ENCODE peak calls at places on chromosomes 4 and X, in five cellular contexts. R is K562, Y is HepG2, V is H1, L is GM12878. W is an unnamed sample.

GRCh38 chrX:70479970-70480659 is 35.5 kb downstream of the DLG3 start:
- DNase-seq in R (no peak), Y (no peak), V (no peak), L (no peak), W (peak)

GRCh38 chrX:72644946-72645345 is 69.2 kb downstream of the PHKA1 start:
- DNase-seq in R (no peak), Y (no peak), V (no peak), L (no peak), W (no peak)

GRCh38 chr4:171785392-171785791 is 27.8 kb upstream of the GALNTL6 start:
- DNase-seq in R (no peak), Y (no peak), V (no peak), L (no peak), W (no peak)

GRCh38 chr4:165788686-165789463 is 84.2 kb upstream of the TLL1 start:
- DNase-seq in R (no peak), Y (no peak), V (no peak), L (no peak), W (no peak)

GRCh38 chrX:47644557-47645091 is 5.7 kb downstream of the ELK1 start:
- DNase-seq in R (peak), Y (no peak), V (no peak), L (no peak), W (peak)

GRCh38 chr4:174324246-174324645 is 40.5 kb downstream of the CEP44 start:
- DNase-seq in R (no peak), Y (no peak), V (no peak), L (no peak), W (no peak)

GRCh38 chr4:187491959-187492358 is 503.6 kb upstream of the ZFP42 start:
- DNase-seq in R (no peak), Y (no peak), V (no peak), L (no peak), W (no peak)

GRCh38 chrX:154749856-154750255 is 1.0 kb downstream of the GAB3 start:
- DNase-seq in R (peak), Y (no peak), V (no peak), L (no peak), W (no peak)

GRCh38 chrX:139532834-139533233 is 2.3 kb downstream of the F9 start:
- DNase-seq in R (no peak), Y (no peak), V (no peak), L (no peak), W (no peak)

GRCh38 chrX:125628435-125628834 is 308.8 kb downstream of the TEX13C start:
- DNase-seq in R (no peak), Y (no peak), V (no peak), L (no peak), W (peak)

GRCh38 chrX:71619193-71619592 is 882 bp upstream of the CXCR3 start:
- DNase-seq in R (no peak), Y (no peak), V (no peak), L (no peak), W (no peak)

GRCh38 chrX:19991350-19991718 is 473 bp upstream of the BCLAF3 start:
- DNase-seq in R (no peak), Y (no peak), V (no peak), L (no peak), W (no peak)

GRCh38 chr4:20254517-20255250 is 3.0 kb downstream of the SLIT2 start:
- DNase-seq in R (no peak), Y (no peak), V (no peak), L (no peak), W (peak)

GRCh38 chr4:184267673-184268573 is 50.2 kb upstream of the ENPP6 start:
- DNase-seq in R (peak), Y (peak), V (no peak), L (peak), W (no peak)

GRCh38 chrX:109475174-109475891 is 6.6 kb downstream of the GUCY2F start:
- DNase-seq in R (peak), Y (peak), V (peak), L (no peak), W (peak)

GRCh38 chr4:17497890-17498523 is 13.9 kb downstream of the QDPR start:
- DNase-seq in R (no peak), Y (peak), V (no peak), L (no peak), W (no peak)

GRCh38 chr4:17504081-17504480 is 7.8 kb downstream of the QDPR start:
- DNase-seq in R (no peak), Y (no peak), V (no peak), L (no peak), W (no peak)

GRCh38 chr4:17500574-17500973 is 11.3 kb downstream of the QDPR start:
- DNase-seq in R (no peak), Y (no peak), V (no peak), L (no peak), W (no peak)

DNA sequence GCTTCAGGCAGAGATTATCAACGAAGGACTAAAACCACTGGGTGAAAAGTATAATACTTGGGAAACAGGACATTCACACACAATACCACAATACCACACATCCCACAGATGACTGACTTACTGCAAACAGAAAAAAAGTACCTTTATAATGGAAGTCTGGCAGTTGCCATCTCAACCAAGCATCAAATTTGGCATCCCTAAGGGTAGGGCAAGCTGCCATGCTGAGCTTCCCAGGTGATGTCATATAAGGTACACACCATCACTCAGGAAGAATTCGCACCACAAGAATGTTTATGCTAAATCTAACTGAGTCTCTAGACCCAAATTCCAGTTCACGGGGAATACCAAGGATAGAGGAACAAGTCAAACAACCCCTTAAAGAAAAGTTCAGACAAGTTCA is 9.1 kb downstream of the QDPR start:
- DNase-seq in R (no peak), Y (no peak), V (no peak), L (no peak), W (no peak)
- H2AFZ ChIP-seq in R (no peak), Y (no peak), V (no peak), L (no peak), W (no peak)

GRCh38 chr4:117971406-117971805 is 62.9 kb upstream of the NDST3 start:
- DNase-seq in R (no peak), Y (no peak), V (no peak), L (no peak), W (no peak)

GRCh38 chr4:117968606-117969005 is 65.7 kb upstream of the NDST3 start:
- DNase-seq in R (no peak), Y (no peak), V (no peak), L (no peak), W (peak)

GRCh38 chr4:117965608-117966007 is 68.7 kb upstream of the NDST3 start:
- DNase-seq in R (no peak), Y (no peak), V (no peak), L (no peak), W (no peak)
- TF ChIP-seq CREB1 in R (no peak), Y (no peak), V (no peak), L (no peak), W (no peak)

GRCh38 chr4:304987-305680 is at the start of gene ZNF732:
- DNase-seq in R (peak), Y (no peak), V (peak), L (no peak), W (peak)
- H2AFZ ChIP-seq in R (no peak), Y (no peak), V (peak), L (no peak), W (peak)

DNA sequence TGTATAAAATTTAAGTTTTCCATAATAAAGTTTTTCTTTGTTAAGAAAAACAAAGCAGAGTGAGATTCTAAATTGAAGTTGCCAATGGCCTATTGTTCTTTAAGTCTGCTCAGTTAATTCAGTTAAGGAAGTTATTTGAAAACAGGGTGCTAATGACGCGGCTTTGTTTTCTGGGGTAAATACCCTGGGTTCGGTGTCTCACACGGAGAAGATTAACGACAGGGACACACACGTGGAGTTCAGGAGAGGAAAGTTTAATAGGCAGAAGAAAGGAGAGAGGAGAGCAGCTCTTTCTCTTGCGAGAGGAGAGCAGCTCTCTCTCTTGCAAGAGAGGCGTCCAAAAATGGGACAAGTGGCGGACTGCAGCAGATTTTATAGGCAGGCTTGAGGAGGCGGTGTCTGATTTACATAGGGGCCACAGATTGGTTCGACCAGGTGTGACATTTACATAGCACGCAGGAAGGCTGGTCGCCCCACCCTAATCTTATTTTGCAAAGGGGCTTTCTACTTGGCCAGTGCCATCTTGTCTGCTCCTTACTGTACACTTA is 9.6 kb downstream of the CA5B start:
- DNase-seq in R (peak), Y (no peak), V (no peak), L (no peak), W (no peak)
- TF ChIP-seq CREB1 in R (no peak), Y (no peak), V (no peak), L (no peak), W (no peak)

GRCh38 chr4:150401083-150401687 is 180.8 kb upstream of the MAB21L2 start:
- DNase-seq in R (no peak), Y (no peak), V (no peak), L (no peak), W (no peak)

GRCh38 chr4:150402968-150403367 is 179.0 kb upstream of the MAB21L2 start:
- DNase-seq in R (peak), Y (no peak), V (no peak), L (no peak), W (peak)
- H2AFZ ChIP-seq in R (no peak), Y (no peak), V (no peak), L (no peak), W (no peak)

DNA sequence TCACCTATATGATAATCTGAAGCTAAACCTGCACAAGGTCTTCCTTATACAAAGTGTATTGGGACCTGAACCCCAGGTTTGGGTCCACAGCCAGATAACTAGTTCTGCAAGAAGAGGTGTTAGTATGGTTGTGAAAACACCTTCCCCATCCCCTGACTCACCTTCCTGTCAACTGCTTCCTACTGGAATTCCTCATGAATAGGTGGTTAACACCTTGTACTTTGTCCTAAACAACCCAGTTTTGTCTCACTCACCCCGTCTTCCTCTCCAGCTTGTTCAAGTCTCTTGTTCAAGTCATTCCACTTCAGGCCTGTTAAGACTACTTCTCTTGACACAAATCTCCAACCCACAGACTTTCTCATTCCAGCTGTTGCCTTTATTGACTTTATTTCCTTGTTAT is 45.5 kb downstream of the CCNG2 start:
- DNase-seq in R (no peak), Y (no peak), V (no peak), L (no peak), W (no peak)
- TF ChIP-seq CREB1 in R (no peak), Y (no peak), V (no peak), L (no peak), W (no peak)